ENCODE peak calls at places on chromosomes 16 and 17, in six cellular contexts. One of them, this sample, is unnamed. For H3K4me1, the result is how much of the 10 kb centered on the place peaks cover.

GRCh38 chr16:65120811-65121721 is 797 bp downstream of the CDH11 start:
- DNase-seq in CD8-positive, alpha-beta T cell: no peak
- DNase-seq in ascending aorta: no peak
- DNase-seq in tibial artery: peak
- DNase-seq in cardiac muscle cell: peak
- DNase-seq in mammary epithelial cell: peak
- DNase-seq in this sample: no peak

GRCh38 chr16:74309789-74310781 is 13.5 kb downstream of the PSMD7 start:
- DNase-seq in CD8-positive, alpha-beta T cell: no peak
- DNase-seq in ascending aorta: no peak
- DNase-seq in tibial artery: no peak
- DNase-seq in cardiac muscle cell: peak
- DNase-seq in mammary epithelial cell: peak
- DNase-seq in this sample: no peak

GRCh38 chr16:27240948-27241531 is 27.5 kb downstream of the NSMCE1 start:
- DNase-seq in CD8-positive, alpha-beta T cell: no peak
- DNase-seq in ascending aorta: no peak
- DNase-seq in tibial artery: no peak
- DNase-seq in cardiac muscle cell: peak
- DNase-seq in mammary epithelial cell: no peak
- DNase-seq in this sample: no peak

GRCh38 chr16:86365513-86366040 is 144.8 kb upstream of the FOXF1 start:
- DNase-seq in CD8-positive, alpha-beta T cell: no peak
- DNase-seq in ascending aorta: no peak
- DNase-seq in tibial artery: no peak
- DNase-seq in cardiac muscle cell: no peak
- DNase-seq in mammary epithelial cell: no peak
- DNase-seq in this sample: no peak

GRCh38 chr16:30401768-30402425 is 5.5 kb upstream of the ZNF771 start:
- DNase-seq in CD8-positive, alpha-beta T cell: no peak
- DNase-seq in ascending aorta: no peak
- DNase-seq in tibial artery: no peak
- DNase-seq in cardiac muscle cell: no peak
- DNase-seq in mammary epithelial cell: no peak
- DNase-seq in this sample: no peak

GRCh38 chr16:69937465-69937951 is 13.6 kb upstream of the CLEC18A start:
- DNase-seq in CD8-positive, alpha-beta T cell: no peak
- DNase-seq in ascending aorta: no peak
- DNase-seq in tibial artery: no peak
- DNase-seq in cardiac muscle cell: no peak
- DNase-seq in mammary epithelial cell: no peak
- DNase-seq in this sample: no peak

GRCh38 chr16:57479422-57480126 is 6.7 kb downstream of the DOK4 start:
- DNase-seq in CD8-positive, alpha-beta T cell: no peak
- DNase-seq in ascending aorta: no peak
- DNase-seq in tibial artery: peak
- DNase-seq in cardiac muscle cell: peak
- DNase-seq in mammary epithelial cell: peak
- DNase-seq in this sample: no peak

GRCh38 chr16:85583491-85584181 is 29.5 kb upstream of the GSE1 start:
- DNase-seq in CD8-positive, alpha-beta T cell: no peak
- DNase-seq in ascending aorta: no peak
- DNase-seq in tibial artery: no peak
- DNase-seq in cardiac muscle cell: peak
- DNase-seq in mammary epithelial cell: no peak
- DNase-seq in this sample: no peak

GRCh38 chr16:73126453-73126853 is 78.5 kb upstream of the ZFHX3 start:
- DNase-seq in CD8-positive, alpha-beta T cell: no peak
- DNase-seq in ascending aorta: no peak
- DNase-seq in tibial artery: peak
- DNase-seq in cardiac muscle cell: peak
- DNase-seq in mammary epithelial cell: peak
- DNase-seq in this sample: no peak

GRCh38 chr17:7208027-7208571 is 11.5 kb downstream of the DLG4 start:
- DNase-seq in CD8-positive, alpha-beta T cell: no peak
- DNase-seq in ascending aorta: no peak
- DNase-seq in tibial artery: no peak
- DNase-seq in cardiac muscle cell: no peak
- DNase-seq in mammary epithelial cell: no peak
- DNase-seq in this sample: no peak

GRCh38 chr16:24539850-24540484 is 601 bp downstream of the RBBP6 start:
- DNase-seq in CD8-positive, alpha-beta T cell: peak
- DNase-seq in ascending aorta: no peak
- DNase-seq in tibial artery: peak
- DNase-seq in cardiac muscle cell: peak
- DNase-seq in mammary epithelial cell: peak
- DNase-seq in this sample: no peak

GRCh38 chr16:87586201-87586782 is 16.0 kb upstream of the JPH3 start:
- DNase-seq in CD8-positive, alpha-beta T cell: no peak
- DNase-seq in ascending aorta: no peak
- DNase-seq in tibial artery: no peak
- DNase-seq in cardiac muscle cell: peak
- DNase-seq in mammary epithelial cell: no peak
- DNase-seq in this sample: no peak

GRCh38 chr16:4369006-4369766 is 2.5 kb upstream of the VASN start:
- DNase-seq in CD8-positive, alpha-beta T cell: no peak
- DNase-seq in ascending aorta: no peak
- DNase-seq in tibial artery: no peak
- DNase-seq in cardiac muscle cell: no peak
- DNase-seq in mammary epithelial cell: peak
- DNase-seq in this sample: peak

GRCh38 chr16:11370084-11370931 is 25.0 kb downstream of the RMI2 start:
- DNase-seq in CD8-positive, alpha-beta T cell: no peak
- DNase-seq in ascending aorta: no peak
- DNase-seq in tibial artery: no peak
- DNase-seq in cardiac muscle cell: no peak
- DNase-seq in mammary epithelial cell: no peak
- DNase-seq in this sample: no peak

GRCh38 chr16:89442990-89443726 is 47.2 kb downstream of the ANKRD11 start:
- DNase-seq in CD8-positive, alpha-beta T cell: no peak
- DNase-seq in ascending aorta: no peak
- DNase-seq in tibial artery: no peak
- DNase-seq in cardiac muscle cell: peak
- DNase-seq in mammary epithelial cell: peak
- DNase-seq in this sample: no peak

GRCh38 chr17:42171831-42172230 is 9.1 kb downstream of the KCNH4 start:
- DNase-seq in CD8-positive, alpha-beta T cell: no peak
- DNase-seq in ascending aorta: no peak
- DNase-seq in tibial artery: no peak
- DNase-seq in cardiac muscle cell: no peak
- DNase-seq in mammary epithelial cell: peak
- DNase-seq in this sample: no peak

GRCh38 chr17:64315032-64315490 is 52.0 kb upstream of the TEX2 start:
- DNase-seq in CD8-positive, alpha-beta T cell: no peak
- DNase-seq in ascending aorta: peak
- DNase-seq in tibial artery: peak
- DNase-seq in cardiac muscle cell: peak
- DNase-seq in mammary epithelial cell: no peak
- DNase-seq in this sample: peak

GRCh38 chr16:22878955-22879354 is 65.0 kb downstream of the HS3ST2 start:
- DNase-seq in CD8-positive, alpha-beta T cell: no peak
- DNase-seq in ascending aorta: no peak
- DNase-seq in tibial artery: no peak
- DNase-seq in cardiac muscle cell: no peak
- DNase-seq in mammary epithelial cell: no peak
- DNase-seq in this sample: no peak

GRCh38 chr17:78557598-78558039 is 19.6 kb downstream of the DNAH17 start:
- DNase-seq in CD8-positive, alpha-beta T cell: no peak
- DNase-seq in ascending aorta: no peak
- DNase-seq in tibial artery: no peak
- DNase-seq in cardiac muscle cell: peak
- DNase-seq in mammary epithelial cell: peak
- DNase-seq in this sample: no peak

GRCh38 chr16:29775742-29776408 is 2.2 kb upstream of the ZG16 start:
- DNase-seq in CD8-positive, alpha-beta T cell: no peak
- DNase-seq in ascending aorta: no peak
- DNase-seq in tibial artery: no peak
- DNase-seq in cardiac muscle cell: peak
- DNase-seq in mammary epithelial cell: peak
- DNase-seq in this sample: no peak

GRCh38 chr17:73058022-73058421 is 34.5 kb downstream of the SLC39A11 start:
- DNase-seq in CD8-positive, alpha-beta T cell: no peak
- DNase-seq in ascending aorta: no peak
- DNase-seq in tibial artery: no peak
- DNase-seq in cardiac muscle cell: peak
- DNase-seq in mammary epithelial cell: no peak
- DNase-seq in this sample: no peak

GRCh38 chr17:56478836-56479447 is 114.6 kb upstream of the NOG start:
- DNase-seq in CD8-positive, alpha-beta T cell: no peak
- DNase-seq in ascending aorta: no peak
- DNase-seq in tibial artery: no peak
- DNase-seq in cardiac muscle cell: peak
- DNase-seq in mammary epithelial cell: peak
- DNase-seq in this sample: no peak

GRCh38 chr17:28227278-28228108 is 91.5 kb upstream of the TMEM97 start:
- DNase-seq in CD8-positive, alpha-beta T cell: no peak
- DNase-seq in ascending aorta: no peak
- DNase-seq in tibial artery: no peak
- DNase-seq in cardiac muscle cell: peak
- DNase-seq in mammary epithelial cell: peak
- DNase-seq in this sample: no peak

GRCh38 chr17:39153541-39154111 is 2.2 kb upstream of the PLXDC1 start:
- DNase-seq in CD8-positive, alpha-beta T cell: peak
- DNase-seq in ascending aorta: peak
- DNase-seq in tibial artery: peak
- DNase-seq in cardiac muscle cell: peak
- DNase-seq in mammary epithelial cell: peak
- DNase-seq in this sample: peak

GRCh38 chr16:67101301-67101675 is 8.5 kb upstream of the PHAF1 start:
- DNase-seq in CD8-positive, alpha-beta T cell: no peak
- DNase-seq in ascending aorta: no peak
- DNase-seq in tibial artery: no peak
- DNase-seq in cardiac muscle cell: no peak
- DNase-seq in mammary epithelial cell: no peak
- DNase-seq in this sample: no peak

GRCh38 chr17:47315451-47316266 is 8.1 kb upstream of the EFCAB13 start:
- DNase-seq in CD8-positive, alpha-beta T cell: no peak
- DNase-seq in ascending aorta: no peak
- DNase-seq in tibial artery: no peak
- DNase-seq in cardiac muscle cell: peak
- DNase-seq in mammary epithelial cell: peak
- DNase-seq in this sample: no peak

GRCh38 chr16:88815901-88816589 is 4.3 kb upstream of the APRT start:
- DNase-seq in CD8-positive, alpha-beta T cell: peak
- DNase-seq in ascending aorta: no peak
- DNase-seq in tibial artery: no peak
- DNase-seq in cardiac muscle cell: peak
- DNase-seq in mammary epithelial cell: no peak
- DNase-seq in this sample: no peak

GRCh38 chr17:35243459-35244204 is 760 bp downstream of the SLFN5 start:
- DNase-seq in CD8-positive, alpha-beta T cell: peak
- DNase-seq in ascending aorta: peak
- DNase-seq in tibial artery: peak
- DNase-seq in cardiac muscle cell: peak
- DNase-seq in mammary epithelial cell: peak
- DNase-seq in this sample: peak

GRCh38 chr16:66190411-66190810 is 176.1 kb upstream of the CDH5 start:
- DNase-seq in CD8-positive, alpha-beta T cell: no peak
- DNase-seq in ascending aorta: no peak
- DNase-seq in tibial artery: no peak
- DNase-seq in cardiac muscle cell: no peak
- DNase-seq in mammary epithelial cell: no peak
- DNase-seq in this sample: no peak

GRCh38 chr17:21523482-21524210 is 147.5 kb downstream of the KCNJ12 start:
- DNase-seq in CD8-positive, alpha-beta T cell: no peak
- DNase-seq in ascending aorta: no peak
- DNase-seq in tibial artery: no peak
- DNase-seq in cardiac muscle cell: no peak
- DNase-seq in mammary epithelial cell: no peak
- DNase-seq in this sample: no peak
- H3K4me3 ChIP-seq in CD8-positive, alpha-beta T cell: no peak
- H3K4me3 ChIP-seq in ascending aorta: no peak
- H3K4me3 ChIP-seq in tibial artery: no peak
- H3K4me3 ChIP-seq in cardiac muscle cell: no peak
- H3K4me3 ChIP-seq in mammary epithelial cell: no peak
- H3K4me3 ChIP-seq in this sample: no peak

GRCh38 chr17:81406117-81406953 is 11.1 kb downstream of the BAHCC1 start:
- DNase-seq in CD8-positive, alpha-beta T cell: no peak
- DNase-seq in ascending aorta: no peak
- DNase-seq in tibial artery: no peak
- DNase-seq in cardiac muscle cell: no peak
- DNase-seq in mammary epithelial cell: no peak
- DNase-seq in this sample: no peak

GRCh38 chr17:81410852-81411251 is 15.6 kb downstream of the BAHCC1 start:
- DNase-seq in CD8-positive, alpha-beta T cell: no peak
- DNase-seq in ascending aorta: no peak
- DNase-seq in tibial artery: no peak
- DNase-seq in cardiac muscle cell: no peak
- DNase-seq in mammary epithelial cell: no peak
- DNase-seq in this sample: no peak

GRCh38 chr17:81405382-81406005 is 10.2 kb downstream of the BAHCC1 start:
- DNase-seq in CD8-positive, alpha-beta T cell: no peak
- DNase-seq in ascending aorta: peak
- DNase-seq in tibial artery: peak
- DNase-seq in cardiac muscle cell: peak
- DNase-seq in mammary epithelial cell: no peak
- DNase-seq in this sample: peak

GRCh38 chr17:81409190-81409935 is 14.1 kb downstream of the BAHCC1 start:
- DNase-seq in CD8-positive, alpha-beta T cell: no peak
- DNase-seq in ascending aorta: no peak
- DNase-seq in tibial artery: no peak
- DNase-seq in cardiac muscle cell: no peak
- DNase-seq in mammary epithelial cell: no peak
- DNase-seq in this sample: no peak

GRCh38 chr17:81408049-81408448 is 12.8 kb downstream of the BAHCC1 start:
- DNase-seq in CD8-positive, alpha-beta T cell: no peak
- DNase-seq in ascending aorta: no peak
- DNase-seq in tibial artery: no peak
- DNase-seq in cardiac muscle cell: no peak
- DNase-seq in mammary epithelial cell: no peak
- DNase-seq in this sample: no peak
- H3K4me1 ChIP-seq in CD8-positive, alpha-beta T cell: under half
- H3K4me1 ChIP-seq in ascending aorta: under half
- H3K4me1 ChIP-seq in tibial artery: under half
- H3K4me1 ChIP-seq in cardiac muscle cell: under half
- H3K4me1 ChIP-seq in mammary epithelial cell: under half
- H3K4me1 ChIP-seq in this sample: under half

GRCh38 chr17:50866261-50866949 is at the start of gene TOB1:
- DNase-seq in CD8-positive, alpha-beta T cell: peak
- DNase-seq in ascending aorta: peak
- DNase-seq in tibial artery: peak
- DNase-seq in cardiac muscle cell: peak
- DNase-seq in mammary epithelial cell: peak
- DNase-seq in this sample: peak
- TF ChIP-seq CTCF in CD8-positive, alpha-beta T cell: no peak
- TF ChIP-seq CTCF in ascending aorta: no peak
- TF ChIP-seq CTCF in tibial artery: no peak
- TF ChIP-seq CTCF in cardiac muscle cell: no peak
- TF ChIP-seq CTCF in mammary epithelial cell: no peak
- TF ChIP-seq CTCF in this sample: no peak

DNA sequence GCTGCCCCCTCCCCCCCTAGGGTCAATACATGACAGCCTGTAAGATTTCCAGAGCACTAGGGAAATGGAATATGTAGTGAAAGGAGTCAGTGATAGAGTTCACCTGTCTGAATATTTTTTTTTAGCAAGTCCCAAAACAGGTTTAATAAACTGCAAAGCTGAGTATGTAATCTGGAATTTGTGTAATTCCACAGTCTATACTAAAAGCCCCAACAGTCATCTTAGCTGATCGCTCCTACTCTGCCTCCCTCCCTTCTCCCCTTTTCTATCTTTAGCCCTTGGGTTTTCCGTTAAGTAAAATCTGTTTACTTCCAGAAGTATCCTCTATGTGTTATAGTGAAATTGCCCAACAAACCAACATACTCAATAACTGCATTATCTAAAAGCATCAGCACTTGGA is 3.5 kb downstream of the CDH13 start:
- DNase-seq in CD8-positive, alpha-beta T cell: no peak
- DNase-seq in ascending aorta: no peak
- DNase-seq in tibial artery: no peak
- DNase-seq in cardiac muscle cell: no peak
- DNase-seq in mammary epithelial cell: peak
- DNase-seq in this sample: no peak
- H3K4me3 ChIP-seq in CD8-positive, alpha-beta T cell: no peak
- H3K4me3 ChIP-seq in ascending aorta: no peak
- H3K4me3 ChIP-seq in tibial artery: no peak
- H3K4me3 ChIP-seq in cardiac muscle cell: no peak
- H3K4me3 ChIP-seq in mammary epithelial cell: no peak
- H3K4me3 ChIP-seq in this sample: peak